ENCODE peak calls at places on chromosomes 4 and X, in six cellular contexts. One of them, this sample, is unnamed.

GRCh38 chrX:1224954-1225353 is 12.5 kb upstream of the CRLF2 start:
- DNase-seq in H1: no peak
- DNase-seq in HepG2: no peak
- DNase-seq in HCT116: no peak
- DNase-seq in SK-N-SH: no peak
- DNase-seq in K562: no peak
- DNase-seq in this sample: no peak

GRCh38 chr4:72602396-72602795 is 33.4 kb upstream of the ADAMTS3 start:
- DNase-seq in H1: no peak
- DNase-seq in HepG2: no peak
- DNase-seq in HCT116: no peak
- DNase-seq in SK-N-SH: no peak
- DNase-seq in K562: no peak
- DNase-seq in this sample: no peak

GRCh38 chr4:25013756-25014737 is 16.7 kb downstream of the LGI2 start:
- DNase-seq in H1: no peak
- DNase-seq in HepG2: no peak
- DNase-seq in HCT116: no peak
- DNase-seq in SK-N-SH: no peak
- DNase-seq in K562: no peak
- DNase-seq in this sample: no peak

GRCh38 chr4:95124906-95125504 is 367.2 kb downstream of the BMPR1B start:
- DNase-seq in H1: peak; percentile 9
- DNase-seq in HepG2: peak; percentile 8
- DNase-seq in HCT116: peak; percentile 56
- DNase-seq in SK-N-SH: peak; percentile 36
- DNase-seq in K562: peak; percentile 44
- DNase-seq in this sample: peak; percentile 31

GRCh38 chr4:140047017-140047640 is 106.9 kb downstream of the MAML3 start:
- DNase-seq in H1: no peak
- DNase-seq in HepG2: no peak
- DNase-seq in HCT116: no peak
- DNase-seq in SK-N-SH: no peak
- DNase-seq in K562: no peak
- DNase-seq in this sample: peak; percentile 37

GRCh38 chr4:89056953-89057398 is at the start of gene FAM13A:
- DNase-seq in H1: peak; percentile 27
- DNase-seq in HepG2: peak; percentile 12
- DNase-seq in HCT116: peak; percentile 91
- DNase-seq in SK-N-SH: no peak
- DNase-seq in K562: peak; percentile 96
- DNase-seq in this sample: peak; percentile 24

GRCh38 chr4:48109413-48110263 is 24.4 kb downstream of the TXK start:
- DNase-seq in H1: no peak
- DNase-seq in HepG2: peak; percentile 62
- DNase-seq in HCT116: peak; percentile 60
- DNase-seq in SK-N-SH: peak; percentile 44
- DNase-seq in K562: peak; percentile 70
- DNase-seq in this sample: peak; percentile 18

GRCh38 chr4:56727150-56727549 is 46.1 kb upstream of the HOPX start:
- DNase-seq in H1: no peak
- DNase-seq in HepG2: no peak
- DNase-seq in HCT116: no peak
- DNase-seq in SK-N-SH: no peak
- DNase-seq in K562: no peak
- DNase-seq in this sample: no peak

GRCh38 chrX:2483398-2483797 is 17.4 kb downstream of the DHRSX start:
- DNase-seq in H1: no peak
- DNase-seq in HepG2: no peak
- DNase-seq in HCT116: no peak
- DNase-seq in SK-N-SH: no peak
- DNase-seq in K562: no peak
- DNase-seq in this sample: no peak

GRCh38 chr4:72858328-72858727 is 211.2 kb downstream of the COX18 start:
- DNase-seq in H1: no peak
- DNase-seq in HepG2: no peak
- DNase-seq in HCT116: no peak
- DNase-seq in SK-N-SH: no peak
- DNase-seq in K562: no peak
- DNase-seq in this sample: no peak

GRCh38 chr4:153211986-153212720 is 7.9 kb downstream of the TRIM2 start:
- DNase-seq in H1: no peak
- DNase-seq in HepG2: no peak
- DNase-seq in HCT116: no peak
- DNase-seq in SK-N-SH: no peak
- DNase-seq in K562: no peak
- DNase-seq in this sample: no peak

GRCh38 chr4:95510145-95510544 is 38.6 kb downstream of the UNC5C start:
- DNase-seq in H1: no peak
- DNase-seq in HepG2: peak; percentile 2
- DNase-seq in HCT116: no peak
- DNase-seq in SK-N-SH: no peak
- DNase-seq in K562: peak; percentile 10
- DNase-seq in this sample: peak; percentile 20

GRCh38 chr4:124964251-124964650 is 251.7 kb upstream of the ANKRD50 start:
- DNase-seq in H1: no peak
- DNase-seq in HepG2: no peak
- DNase-seq in HCT116: no peak
- DNase-seq in SK-N-SH: no peak
- DNase-seq in K562: no peak
- DNase-seq in this sample: no peak

GRCh38 chrX:11792461-11793421 is 34.7 kb downstream of the MSL3 start:
- DNase-seq in H1: no peak
- DNase-seq in HepG2: no peak
- DNase-seq in HCT116: no peak
- DNase-seq in SK-N-SH: no peak
- DNase-seq in K562: no peak
- DNase-seq in this sample: no peak

GRCh38 chrX:5958523-5958922 is 270.1 kb downstream of the NLGN4X start:
- DNase-seq in H1: no peak
- DNase-seq in HepG2: no peak
- DNase-seq in HCT116: no peak
- DNase-seq in SK-N-SH: no peak
- DNase-seq in K562: no peak
- DNase-seq in this sample: no peak

GRCh38 chr4:187304131-187304530 is 580.5 kb upstream of the FAT1 start:
- DNase-seq in H1: no peak
- DNase-seq in HepG2: no peak
- DNase-seq in HCT116: no peak
- DNase-seq in SK-N-SH: no peak
- DNase-seq in K562: no peak
- DNase-seq in this sample: no peak

GRCh38 chr4:7981738-7982394 is 42.2 kb upstream of the AFAP1 start:
- DNase-seq in H1: no peak
- DNase-seq in HepG2: no peak
- DNase-seq in HCT116: no peak
- DNase-seq in SK-N-SH: no peak
- DNase-seq in K562: no peak
- DNase-seq in this sample: no peak

GRCh38 chr4:2696423-2696822 is 59.7 kb downstream of the TNIP2 start:
- DNase-seq in H1: no peak
- DNase-seq in HepG2: no peak
- DNase-seq in HCT116: no peak
- DNase-seq in SK-N-SH: no peak
- DNase-seq in K562: no peak
- DNase-seq in this sample: no peak

GRCh38 chr4:118729287-118730286 is 44.4 kb downstream of the METTL14 start:
- DNase-seq in H1: no peak
- DNase-seq in HepG2: peak; percentile 3
- DNase-seq in HCT116: no peak
- DNase-seq in SK-N-SH: no peak
- DNase-seq in K562: no peak
- DNase-seq in this sample: no peak

GRCh38 chrX:3712870-3713224 is 602 bp downstream of the PRKX start:
- DNase-seq in H1: no peak
- DNase-seq in HepG2: no peak
- DNase-seq in HCT116: no peak
- DNase-seq in SK-N-SH: no peak
- DNase-seq in K562: peak; percentile 31
- DNase-seq in this sample: no peak

GRCh38 chr4:184537269-184538022 is 63.1 kb upstream of the IRF2 start:
- DNase-seq in H1: peak; percentile 82
- DNase-seq in HepG2: peak; percentile 89
- DNase-seq in HCT116: peak; percentile 73
- DNase-seq in SK-N-SH: peak; percentile 89
- DNase-seq in K562: peak; percentile 96
- DNase-seq in this sample: peak; percentile 30

GRCh38 chr4:5810770-5811430 is 82.0 kb downstream of the CRMP1 start:
- DNase-seq in H1: no peak
- DNase-seq in HepG2: no peak
- DNase-seq in HCT116: no peak
- DNase-seq in SK-N-SH: no peak
- DNase-seq in K562: no peak
- DNase-seq in this sample: no peak

GRCh38 chrX:143669395-143669794 is 33.5 kb upstream of the SLITRK4 start:
- DNase-seq in H1: no peak
- DNase-seq in HepG2: no peak
- DNase-seq in HCT116: no peak
- DNase-seq in SK-N-SH: no peak
- DNase-seq in K562: no peak
- DNase-seq in this sample: peak; percentile 36

GRCh38 chr4:145829629-145830395 is 108.8 kb downstream of the ZNF827 start:
- DNase-seq in H1: no peak
- DNase-seq in HepG2: no peak
- DNase-seq in HCT116: no peak
- DNase-seq in SK-N-SH: no peak
- DNase-seq in K562: no peak
- DNase-seq in this sample: no peak

GRCh38 chr4:76267811-76268210 is 16.3 kb downstream of the FAM47E start:
- DNase-seq in H1: no peak
- DNase-seq in HepG2: no peak
- DNase-seq in HCT116: no peak
- DNase-seq in SK-N-SH: no peak
- DNase-seq in K562: no peak
- DNase-seq in this sample: no peak

GRCh38 chrX:74546984-74547383 is 67.4 kb downstream of the RLIM start:
- DNase-seq in H1: no peak
- DNase-seq in HepG2: no peak
- DNase-seq in HCT116: no peak
- DNase-seq in SK-N-SH: no peak
- DNase-seq in K562: no peak
- DNase-seq in this sample: no peak

GRCh38 chrX:74550295-74550802 is 64.1 kb downstream of the RLIM start:
- DNase-seq in H1: no peak
- DNase-seq in HepG2: peak; percentile 53
- DNase-seq in HCT116: peak; percentile 51
- DNase-seq in SK-N-SH: peak; percentile 75
- DNase-seq in K562: peak; percentile 79
- DNase-seq in this sample: no peak

GRCh38 chrX:74540635-74541249 is 73.7 kb downstream of the RLIM start:
- DNase-seq in H1: no peak
- DNase-seq in HepG2: no peak
- DNase-seq in HCT116: no peak
- DNase-seq in SK-N-SH: no peak
- DNase-seq in K562: no peak
- DNase-seq in this sample: no peak

GRCh38 chrX:74545880-74546279 is 68.5 kb downstream of the RLIM start:
- DNase-seq in H1: no peak
- DNase-seq in HepG2: no peak
- DNase-seq in HCT116: no peak
- DNase-seq in SK-N-SH: no peak
- DNase-seq in K562: no peak
- DNase-seq in this sample: no peak
- TF ChIP-seq JUND in H1: no peak
- TF ChIP-seq JUND in HepG2: no peak
- TF ChIP-seq JUND in HCT116: no peak
- TF ChIP-seq JUND in SK-N-SH: no peak
- TF ChIP-seq JUND in K562: no peak
- TF ChIP-seq JUND in this sample: no peak

DNA sequence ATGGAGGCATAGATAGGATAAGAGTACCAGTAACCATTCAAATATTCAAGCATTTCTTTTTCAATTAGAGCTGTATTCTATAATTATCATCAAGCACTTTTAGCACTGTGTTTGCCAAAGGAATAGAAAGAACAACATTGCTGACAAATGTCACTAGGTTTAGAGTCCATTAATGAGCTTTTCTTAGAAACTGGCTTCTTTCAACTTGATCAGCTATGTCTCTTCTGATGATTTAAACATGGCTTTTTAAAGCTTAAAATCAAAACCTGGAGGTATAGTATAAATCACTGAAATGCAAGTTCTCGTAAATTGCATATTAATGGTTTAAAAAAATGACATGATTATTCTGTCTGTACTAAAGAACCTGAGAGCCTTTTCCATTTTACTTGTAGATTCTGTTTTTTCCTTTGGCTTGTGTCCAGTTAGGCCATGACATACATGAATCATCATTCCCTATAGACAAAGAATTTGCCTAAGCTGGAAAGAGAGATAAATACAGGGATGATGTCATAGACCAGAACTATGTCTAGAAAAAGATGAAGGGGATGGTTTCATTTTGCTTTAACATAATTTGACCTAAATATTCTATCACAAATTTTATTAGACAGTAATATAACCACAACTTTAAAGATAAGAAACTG is 340.1 kb upstream of the CTSO start:
- DNase-seq in H1: no peak
- DNase-seq in HepG2: no peak
- DNase-seq in HCT116: no peak
- DNase-seq in SK-N-SH: no peak
- DNase-seq in K562: no peak
- DNase-seq in this sample: no peak
- TF ChIP-seq JUND in H1: no peak
- TF ChIP-seq JUND in HepG2: no peak
- TF ChIP-seq JUND in HCT116: no peak
- TF ChIP-seq JUND in SK-N-SH: peak; percentile 55
- TF ChIP-seq JUND in K562: no peak
- TF ChIP-seq JUND in this sample: no peak

GRCh38 chr4:42809419-42810084 is 83.0 kb upstream of the GRXCR1 start:
- DNase-seq in H1: no peak
- DNase-seq in HepG2: no peak
- DNase-seq in HCT116: no peak
- DNase-seq in SK-N-SH: no peak
- DNase-seq in K562: no peak
- DNase-seq in this sample: no peak
- TF ChIP-seq JUND in H1: no peak
- TF ChIP-seq JUND in HepG2: no peak
- TF ChIP-seq JUND in HCT116: no peak
- TF ChIP-seq JUND in SK-N-SH: no peak
- TF ChIP-seq JUND in K562: no peak
- TF ChIP-seq JUND in this sample: no peak

DNA sequence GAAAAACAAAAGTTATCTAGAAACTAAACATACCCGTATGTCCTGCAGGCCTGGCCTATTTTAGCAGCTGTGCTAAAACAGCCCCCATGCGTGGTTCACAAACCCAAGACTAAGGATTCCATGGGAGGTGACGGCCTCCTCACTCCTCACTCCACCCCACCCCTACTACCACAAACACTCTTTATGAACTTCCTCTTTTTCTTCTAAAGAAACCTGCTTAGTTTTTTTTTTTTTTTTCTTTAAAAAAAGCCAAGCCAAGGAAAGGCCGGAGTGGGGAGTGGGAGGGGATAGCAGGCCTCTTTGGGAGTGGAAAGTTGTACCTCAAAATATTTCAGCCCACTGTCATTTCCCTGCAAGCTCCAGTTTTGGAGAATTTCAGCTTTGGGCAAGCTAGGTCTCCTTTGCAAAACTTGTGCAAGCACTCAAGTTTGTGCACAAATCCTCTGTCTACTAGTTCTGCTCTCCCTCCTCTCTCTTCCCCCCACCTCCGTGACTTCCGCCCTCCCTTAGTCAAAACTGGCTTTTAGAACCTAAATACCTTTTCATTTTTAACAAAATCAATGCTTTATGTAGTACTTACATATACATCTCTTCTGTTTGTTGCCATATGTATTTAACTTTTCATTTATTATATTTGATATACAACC is 456 bp upstream of the ANTXR2 start:
- DNase-seq in H1: no peak
- DNase-seq in HepG2: no peak
- DNase-seq in HCT116: no peak
- DNase-seq in SK-N-SH: no peak
- DNase-seq in K562: no peak
- DNase-seq in this sample: no peak
- TF ChIP-seq JUND in H1: no peak
- TF ChIP-seq JUND in HepG2: no peak
- TF ChIP-seq JUND in HCT116: no peak
- TF ChIP-seq JUND in SK-N-SH: no peak
- TF ChIP-seq JUND in K562: peak; percentile 0
- TF ChIP-seq JUND in this sample: no peak

This sample was measured in T47D.